ENCODE peak calls at places on chromosomes 5 and 9, in seven cellular contexts. S is HuH-7; H is GM06990; O is stimulated activated CD8-positive, alpha-beta memory T cell treated with anti-CD3 and anti-CD28 coated beads, Interleukin-4, amount 100 ng/mL, for 24 hours; W is activated effector memory CD4-positive, alpha-beta T cell treated with anti-CD3 and anti-CD28 coated beads, Interleukin-2, amount 50 U/mL, for 16 hours; G is stimulated activated CD4-positive, alpha-beta T cell treated with anti-CD3 and anti-CD28 coated beads, Interleukin-1b, Interleukin-23, amount 100 ng/mL, for 4 hours; X is HS-27A. P is an unnamed sample.

GRCh38 chr9:79012561-79012960 is 559.2 kb upstream of the TLE4 start:
- DNase-seq in S (no peak), H (no peak), O (no peak), W (no peak), G (no peak), X (no peak), P (no peak)

GRCh38 chr5:111997308-111998159 is 240.5 kb upstream of the NREP start:
- DNase-seq in S (no peak), H (no peak), O (no peak), W (no peak), G (no peak), X (peak), P (no peak)

GRCh38 chr5:91028518-91028956 is 354.6 kb downstream of the ARRDC3 start:
- DNase-seq in S (no peak), H (no peak), O (no peak), W (no peak), G (no peak), X (no peak), P (no peak)

GRCh38 chr9:107158321-107158720 is 124.8 kb upstream of the RAD23B start:
- DNase-seq in S (peak), H (no peak), O (no peak), W (no peak), G (no peak), X (no peak), P (no peak)

GRCh38 chr5:14593326-14594036 is 11.9 kb downstream of the OTULINL start:
- DNase-seq in S (no peak), H (no peak), O (no peak), W (peak), G (no peak), X (no peak), P (peak)

GRCh38 chr5:78568212-78568611 is 80.4 kb downstream of the LHFPL2 start:
- DNase-seq in S (no peak), H (no peak), O (no peak), W (no peak), G (no peak), X (no peak), P (no peak)

GRCh38 chr5:36152324-36153298 is 700 bp downstream of the SKP2 start:
- DNase-seq in S (no peak), H (no peak), O (no peak), W (no peak), G (no peak), X (no peak), P (no peak)

GRCh38 chr5:171322527-171322926 is 13.5 kb downstream of the TLX3 start:
- DNase-seq in S (no peak), H (no peak), O (no peak), W (no peak), G (no peak), X (no peak), P (no peak)

GRCh38 chr5:2989517-2989916 is 238.0 kb upstream of the IRX2 start:
- DNase-seq in S (no peak), H (no peak), O (no peak), W (no peak), G (no peak), X (no peak), P (no peak)

GRCh38 chr9:129381481-129381957 is 203.5 kb upstream of the IER5L start:
- DNase-seq in S (no peak), H (no peak), O (no peak), W (peak), G (no peak), X (no peak), P (no peak)

GRCh38 chr9:9003184-9003583 is 1203.6 kb upstream of the DMAC1 start:
- DNase-seq in S (no peak), H (no peak), O (no peak), W (no peak), G (no peak), X (no peak), P (no peak)

GRCh38 chr9:32255026-32255425 is 129.4 kb upstream of the ACO1 start:
- DNase-seq in S (no peak), H (no peak), O (no peak), W (no peak), G (no peak), X (no peak), P (no peak)

GRCh38 chr9:107569171-107569570 is 79.6 kb upstream of the KLF4 start:
- DNase-seq in S (no peak), H (no peak), O (no peak), W (no peak), G (no peak), X (no peak), P (no peak)

GRCh38 chr9:133460405-133461175 is 812 bp downstream of the CACFD1 start:
- DNase-seq in S (peak), H (no peak), O (no peak), W (peak), G (no peak), X (no peak), P (no peak)

GRCh38 chr9:133848471-133848870 is 110.3 kb upstream of the SARDH start:
- DNase-seq in S (no peak), H (no peak), O (no peak), W (no peak), G (no peak), X (no peak), P (no peak)

GRCh38 chr9:38423939-38424843 is at the start of gene IGFBPL1:
- DNase-seq in S (peak), H (peak), O (no peak), W (no peak), G (peak), X (no peak), P (no peak)

GRCh38 chr5:180216646-180217171 is 7.7 kb upstream of the RASGEF1C start:
- DNase-seq in S (no peak), H (no peak), O (no peak), W (no peak), G (no peak), X (no peak), P (no peak)

GRCh38 chr5:134549714-134550113 is 24.2 kb downstream of the JADE2 start:
- DNase-seq in S (no peak), H (no peak), O (no peak), W (no peak), G (no peak), X (no peak), P (no peak)

GRCh38 chr9:134886413-134886913 is 5.9 kb downstream of the FCN2 start:
- DNase-seq in S (no peak), H (no peak), O (no peak), W (no peak), G (no peak), X (no peak), P (no peak)

GRCh38 chr5:55920784-55921183 is 69.6 kb downstream of the IL31RA start:
- DNase-seq in S (no peak), H (no peak), O (no peak), W (no peak), G (no peak), X (no peak), P (no peak)

GRCh38 chr5:175517824-175518450 is 39.6 kb downstream of the SFXN1 start:
- DNase-seq in S (no peak), H (no peak), O (peak), W (peak), G (peak), X (peak), P (no peak)

GRCh38 chr5:149406203-149406978 is 27.3 kb upstream of the IL17B start:
- DNase-seq in S (no peak), H (no peak), O (no peak), W (no peak), G (no peak), X (peak), P (no peak)

GRCh38 chr9:14750871-14751270 is 28.3 kb upstream of the CER1 start:
- DNase-seq in S (no peak), H (no peak), O (no peak), W (no peak), G (no peak), X (no peak), P (no peak)

GRCh38 chr5:177132504-177133118 is 962 bp upstream of the NSD1 start:
- DNase-seq in S (no peak), H (no peak), O (no peak), W (peak), G (no peak), X (no peak), P (no peak)

GRCh38 chr5:170469414-170469813 is 34.4 kb upstream of the KCNIP1 start:
- DNase-seq in S (no peak), H (no peak), O (no peak), W (no peak), G (no peak), X (no peak), P (no peak)

P was measured in CMK.